ENCODE peak calls at places on chromosomes 3 and 15, in six cellular contexts. H, W, D, E, J and L are unnamed samples.

GRCh38 chr3:22977042-22977441 is 226.1 kb upstream of the UBE2E2 start:
- DNase-seq in H (no peak), W (no peak), D (no peak), E (no peak), J (no peak), L (no peak)

GRCh38 chr15:88419830-88420229 is 47.4 kb downstream of the MRPL46 start:
- DNase-seq in H (no peak), W (peak; percentile 71), D (no peak), E (no peak), J (no peak), L (no peak)

GRCh38 chr15:92921215-92922131 is 21.3 kb downstream of the CHD2 start:
- DNase-seq in H (no peak), W (peak; percentile 73), D (no peak), E (peak; percentile 89), J (no peak), L (peak; percentile 43)

GRCh38 chr3:191166366-191166765 is 32.7 kb upstream of the OSTN start:
- DNase-seq in H (no peak), W (no peak), D (no peak), E (no peak), J (no peak), L (no peak)

GRCh38 chr3:154792828-154793227 is 287.3 kb upstream of the MME start:
- DNase-seq in H (no peak), W (peak; percentile 24), D (no peak), E (no peak), J (no peak), L (no peak)

GRCh38 chr3:82133070-82133606 is 371.7 kb upstream of the GBE1 start:
- DNase-seq in H (peak; percentile 55), W (peak; percentile 63), D (peak; percentile 45), E (peak; percentile 75), J (peak; percentile 15), L (peak; percentile 58)

GRCh38 chr3:43287514-43287913 is 1.2 kb downstream of the SNRK start:
- DNase-seq in H (no peak), W (peak; percentile 5), D (no peak), E (peak; percentile 15), J (no peak), L (no peak)

GRCh38 chr3:192915306-192915705 is 2.4 kb downstream of the MB21D2 start:
- DNase-seq in H (peak; percentile 55), W (peak; percentile 68), D (peak; percentile 45), E (peak; percentile 30), J (no peak), L (peak; percentile 65)

GRCh38 chr15:35173444-35174118 is 88.5 kb upstream of the NANOGP8 start:
- DNase-seq in H (no peak), W (peak; percentile 62), D (no peak), E (peak; percentile 31), J (no peak), L (peak; percentile 48)

GRCh38 chr3:127630811-127631714 is 2.1 kb downstream of the PODXL2 start:
- DNase-seq in H (no peak), W (no peak), D (no peak), E (no peak), J (no peak), L (no peak)

GRCh38 chr15:101407439-101407838 is 82.1 kb downstream of the PCSK6 start:
- DNase-seq in H (no peak), W (no peak), D (no peak), E (no peak), J (no peak), L (no peak)

GRCh38 chr3:105899528-105899927 is 30.7 kb upstream of the CBLB start:
- DNase-seq in H (no peak), W (peak; percentile 79), D (no peak), E (peak; percentile 89), J (no peak), L (peak; percentile 68)

GRCh38 chr3:41652506-41652905 is 309.4 kb downstream of the ULK4 start:
- DNase-seq in H (no peak), W (no peak), D (no peak), E (no peak), J (no peak), L (no peak)

GRCh38 chr3:53137835-53138446 is 7.7 kb upstream of the RFT1 start:
- DNase-seq in H (no peak), W (peak; percentile 50), D (no peak), E (peak; percentile 36), J (no peak), L (peak; percentile 38)

GRCh38 chr15:66842710-66843441 is 140.8 kb downstream of the SMAD6 start:
- DNase-seq in H (no peak), W (peak; percentile 59), D (no peak), E (peak; percentile 81), J (no peak), L (peak; percentile 89)

GRCh38 chr15:27273506-27273905 is 302.5 kb downstream of the GABRG3 start:
- DNase-seq in H (no peak), W (no peak), D (no peak), E (no peak), J (no peak), L (no peak)

GRCh38 chr3:140015741-140016140 is 80.8 kb downstream of the CLSTN2 start:
- DNase-seq in H (no peak), W (no peak), D (no peak), E (no peak), J (no peak), L (no peak)

GRCh38 chr15:41474941-41475340 is 18.7 kb upstream of the ITPKA start:
- DNase-seq in H (no peak), W (no peak), D (no peak), E (no peak), J (no peak), L (no peak)

GRCh38 chr3:3151513-3151912 is 24.8 kb downstream of the TRNT1 start:
- DNase-seq in H (no peak), W (no peak), D (no peak), E (no peak), J (no peak), L (no peak)

DNA sequence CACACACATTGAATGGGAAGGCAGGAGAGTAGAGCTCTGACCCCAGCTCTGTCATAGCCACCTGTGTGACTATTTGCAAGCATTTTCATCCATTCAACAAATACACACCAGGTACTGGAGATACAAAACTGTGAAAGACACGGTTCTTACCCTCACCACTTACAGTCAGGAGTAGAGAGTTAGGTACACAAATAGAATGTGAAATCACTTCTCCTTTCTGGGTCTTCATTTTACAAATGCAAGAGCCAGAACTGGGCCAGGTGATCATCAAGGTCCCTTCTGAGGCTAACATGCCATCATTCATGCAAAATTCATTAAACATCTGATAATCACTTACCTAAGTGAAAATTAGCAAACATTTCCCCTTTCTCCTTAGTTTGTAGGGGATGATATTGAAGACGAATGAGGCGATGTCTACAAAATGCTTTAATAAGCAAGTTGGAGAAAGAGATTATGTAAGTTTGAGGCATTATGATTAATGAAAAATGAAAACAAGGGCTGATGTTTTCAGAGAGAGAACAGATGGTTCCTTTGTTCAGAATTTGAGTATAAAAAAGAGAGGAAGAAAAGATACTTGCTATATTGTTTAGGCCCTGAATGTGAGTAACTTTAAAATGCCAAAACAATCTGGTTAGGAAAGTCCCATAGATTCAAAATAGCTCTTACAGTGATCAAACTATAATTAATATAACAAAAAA is 88.6 kb downstream of the LPP start:
- DNase-seq in H (no peak), W (no peak), D (no peak), E (no peak), J (no peak), L (no peak)
- H3K14ac ChIP-seq in H (no peak overlapping the region), W (peak overlapping the region; percentile 61), D (no peak overlapping the region), E (no peak overlapping the region), J (no peak overlapping the region), L (no peak overlapping the region)

GRCh38 chr15:76803049-76803571 is 102.0 kb downstream of the SCAPER start:
- DNase-seq in H (no peak), W (no peak), D (no peak), E (no peak), J (no peak), L (no peak)

GRCh38 chr15:76799760-76800159 is 105.4 kb downstream of the SCAPER start:
- DNase-seq in H (no peak), W (peak; percentile 88), D (no peak), E (peak; percentile 78), J (no peak), L (peak; percentile 64)

GRCh38 chr15:76802411-76802810 is 102.7 kb downstream of the SCAPER start:
- DNase-seq in H (no peak), W (no peak), D (no peak), E (peak; percentile 96), J (no peak), L (no peak)
- H3K23ac ChIP-seq in H (no peak overlapping the region), W (no peak overlapping the region), D (no peak overlapping the region), E (no peak overlapping the region), J (no peak overlapping the region), L (no peak overlapping the region)

DNA sequence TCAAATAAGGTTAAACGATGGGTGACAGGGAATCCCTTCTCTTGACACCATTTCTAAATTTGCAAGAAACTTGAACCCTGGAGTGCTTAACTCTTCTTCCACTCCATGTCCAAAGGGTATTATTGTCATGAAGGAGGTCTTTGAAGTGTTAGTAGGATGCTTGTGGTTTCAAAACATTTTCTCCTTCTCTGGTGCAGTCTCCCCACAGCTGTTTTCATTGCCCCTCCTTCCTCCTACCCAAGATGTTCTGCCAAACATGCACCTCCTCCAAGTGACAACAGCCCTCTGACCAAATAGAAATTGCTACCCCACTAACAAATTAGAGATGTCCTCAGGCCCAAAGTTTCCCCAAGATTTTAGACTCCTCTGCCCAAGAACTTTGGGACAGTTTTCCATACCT is 151.4 kb downstream of the POLR2M start:
- DNase-seq in H (no peak), W (no peak), D (no peak), E (no peak), J (no peak), L (no peak)
- H3K14ac ChIP-seq in H (no peak overlapping the region), W (no peak overlapping the region), D (no peak overlapping the region), E (no peak overlapping the region), J (no peak overlapping the region), L (no peak overlapping the region)

GRCh38 chr3:184780981-184781515 is 30.9 kb upstream of the VPS8 start:
- DNase-seq in H (no peak), W (no peak), D (no peak), E (peak; percentile 37), J (no peak), L (no peak)

GRCh38 chr3:184781801-184782200 is 30.2 kb upstream of the VPS8 start:
- DNase-seq in H (no peak), W (no peak), D (no peak), E (no peak), J (no peak), L (no peak)

GRCh38 chr3:184777566-184778356 is 34.2 kb upstream of the VPS8 start:
- DNase-seq in H (peak; percentile 89), W (peak; percentile 97), D (peak; percentile 92), E (peak; percentile 95), J (peak; percentile 57), L (peak; percentile 93)

GRCh38 chr3:184776916-184777315 is 35.0 kb upstream of the VPS8 start:
- DNase-seq in H (no peak), W (no peak), D (no peak), E (no peak), J (no peak), L (no peak)

DNA sequence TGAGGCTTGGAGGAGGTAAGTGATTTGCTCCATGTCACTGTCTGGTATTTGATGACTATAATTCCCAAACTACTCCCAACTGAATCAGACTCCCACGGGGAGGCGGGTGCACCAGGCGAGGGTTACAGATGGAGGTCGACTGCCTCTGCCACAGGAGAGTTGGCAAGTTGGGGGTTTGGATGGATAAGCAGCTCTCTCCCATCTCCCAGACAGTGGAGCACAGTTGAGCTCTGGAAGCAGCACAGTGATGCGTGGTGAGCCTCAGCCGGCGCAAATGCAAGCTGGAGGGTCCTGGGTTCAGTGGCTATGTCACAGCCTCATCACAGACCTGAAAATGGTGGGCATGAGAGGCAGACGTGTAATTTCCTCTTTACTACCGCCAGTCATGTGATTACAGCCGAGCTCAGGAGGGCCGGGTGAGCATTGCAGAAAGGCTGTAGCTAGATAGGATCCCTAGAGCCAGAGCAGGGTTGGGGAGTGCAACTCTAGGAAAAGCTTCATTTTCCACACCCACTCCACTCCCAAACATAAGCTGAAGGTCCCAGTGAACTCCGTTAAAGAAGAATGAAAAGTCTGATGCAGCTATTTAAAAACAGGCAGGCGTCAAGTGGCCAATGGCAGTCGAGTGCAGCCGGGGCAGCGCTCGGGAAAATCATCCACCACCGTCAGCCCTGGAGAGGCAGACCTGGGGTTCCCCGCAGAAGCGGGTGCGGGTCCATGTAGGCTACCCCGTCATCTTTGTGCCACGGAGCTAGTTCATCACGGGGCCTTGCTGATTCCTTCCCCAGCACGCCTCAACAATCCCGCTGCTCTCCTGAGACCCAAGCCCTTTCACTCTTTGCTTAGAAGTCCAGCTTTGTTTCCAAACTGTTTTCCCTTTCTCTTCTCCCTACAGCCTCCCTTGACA is 33.3 kb upstream of the VPS8 start:
- DNase-seq in H (no peak), W (no peak), D (no peak), E (no peak), J (no peak), L (no peak)
- H3K23ac ChIP-seq in H (no peak overlapping the region), W (no peak overlapping the region), D (no peak overlapping the region), E (no peak overlapping the region), J (no peak overlapping the region), L (no peak overlapping the region)